ENCODE peak calls at places on chromosomes 5 and 9, in six cellular contexts. One of them, this sample, is unnamed. For H3K9me3, the result is how much of the 10 kb centered on the place peaks cover.

GRCh38 chr5:11075010-11075860 is 314.2 kb upstream of the DAP start:
- DNase-seq in spleen: no peak
- DNase-seq in heart left ventricle: no peak
- DNase-seq in sigmoid colon: no peak
- DNase-seq in A549: no peak
- DNase-seq in esophagus squamous epithelium: no peak
- DNase-seq in this sample: no peak

GRCh38 chr9:36793277-36793676 is 220.6 kb downstream of the MELK start:
- DNase-seq in sigmoid colon: no peak
- DNase-seq in esophagus squamous epithelium: no peak
- DNase-seq in spleen: no peak
- DNase-seq in heart left ventricle: no peak
- DNase-seq in A549: peak
- DNase-seq in this sample: no peak

GRCh38 chr9:104856413-104856941 is 71.5 kb downstream of the ABCA1 start:
- DNase-seq in spleen: no peak
- DNase-seq in sigmoid colon: no peak
- DNase-seq in A549: no peak
- DNase-seq in heart left ventricle: no peak
- DNase-seq in esophagus squamous epithelium: no peak
- DNase-seq in this sample: no peak

GRCh38 chr9:110895141-110895912 is 142.9 kb downstream of the LPAR1 start:
- DNase-seq in esophagus squamous epithelium: no peak
- DNase-seq in A549: no peak
- DNase-seq in heart left ventricle: peak
- DNase-seq in spleen: no peak
- DNase-seq in sigmoid colon: peak
- DNase-seq in this sample: peak

GRCh38 chr9:137673871-137674270 is 55.1 kb downstream of the EHMT1 start:
- DNase-seq in sigmoid colon: peak
- DNase-seq in heart left ventricle: no peak
- DNase-seq in A549: no peak
- DNase-seq in spleen: no peak
- DNase-seq in esophagus squamous epithelium: no peak
- DNase-seq in this sample: no peak

GRCh38 chr5:16547200-16547842 is 69.5 kb downstream of the RETREG1 start:
- DNase-seq in esophagus squamous epithelium: no peak
- DNase-seq in heart left ventricle: no peak
- DNase-seq in spleen: no peak
- DNase-seq in sigmoid colon: no peak
- DNase-seq in A549: no peak
- DNase-seq in this sample: no peak

GRCh38 chr5:55908804-55909203 is 57.6 kb downstream of the IL31RA start:
- DNase-seq in heart left ventricle: no peak
- DNase-seq in sigmoid colon: no peak
- DNase-seq in A549: no peak
- DNase-seq in spleen: no peak
- DNase-seq in esophagus squamous epithelium: no peak
- DNase-seq in this sample: no peak

GRCh38 chr9:70479880-70480291 is 65.4 kb upstream of the KLF9 start:
- DNase-seq in A549: no peak
- DNase-seq in esophagus squamous epithelium: no peak
- DNase-seq in heart left ventricle: no peak
- DNase-seq in spleen: no peak
- DNase-seq in sigmoid colon: peak
- DNase-seq in this sample: no peak

GRCh38 chr9:124771867-124772621 is 933 bp upstream of the NR6A1 start:
- DNase-seq in sigmoid colon: no peak
- DNase-seq in spleen: peak
- DNase-seq in heart left ventricle: peak
- DNase-seq in esophagus squamous epithelium: no peak
- DNase-seq in A549: peak
- DNase-seq in this sample: no peak

GRCh38 chr9:114112778-114113585 is 13.9 kb upstream of the KIF12 start:
- DNase-seq in esophagus squamous epithelium: no peak
- DNase-seq in spleen: peak
- DNase-seq in sigmoid colon: peak
- DNase-seq in A549: peak
- DNase-seq in heart left ventricle: peak
- DNase-seq in this sample: peak

GRCh38 chr5:149210229-149210628 is 61.4 kb upstream of the AFAP1L1 start:
- DNase-seq in sigmoid colon: no peak
- DNase-seq in heart left ventricle: no peak
- DNase-seq in esophagus squamous epithelium: no peak
- DNase-seq in spleen: no peak
- DNase-seq in A549: no peak
- DNase-seq in this sample: no peak

GRCh38 chr5:6869677-6870076 is 156.4 kb downstream of the TENT4A start:
- DNase-seq in heart left ventricle: no peak
- DNase-seq in esophagus squamous epithelium: no peak
- DNase-seq in A549: no peak
- DNase-seq in spleen: no peak
- DNase-seq in sigmoid colon: no peak
- DNase-seq in this sample: no peak

GRCh38 chr5:6872441-6873160 is 159.4 kb downstream of the TENT4A start:
- DNase-seq in sigmoid colon: no peak
- DNase-seq in A549: no peak
- DNase-seq in heart left ventricle: no peak
- DNase-seq in esophagus squamous epithelium: no peak
- DNase-seq in spleen: no peak
- DNase-seq in this sample: no peak

GRCh38 chr5:6868170-6868569 is 154.9 kb downstream of the TENT4A start:
- DNase-seq in sigmoid colon: peak
- DNase-seq in A549: no peak
- DNase-seq in heart left ventricle: no peak
- DNase-seq in spleen: no peak
- DNase-seq in esophagus squamous epithelium: no peak
- DNase-seq in this sample: no peak

GRCh38 chr5:6868816-6869215 is 155.6 kb downstream of the TENT4A start:
- DNase-seq in A549: no peak
- DNase-seq in heart left ventricle: no peak
- DNase-seq in spleen: no peak
- DNase-seq in sigmoid colon: no peak
- DNase-seq in esophagus squamous epithelium: no peak
- DNase-seq in this sample: no peak

DNA sequence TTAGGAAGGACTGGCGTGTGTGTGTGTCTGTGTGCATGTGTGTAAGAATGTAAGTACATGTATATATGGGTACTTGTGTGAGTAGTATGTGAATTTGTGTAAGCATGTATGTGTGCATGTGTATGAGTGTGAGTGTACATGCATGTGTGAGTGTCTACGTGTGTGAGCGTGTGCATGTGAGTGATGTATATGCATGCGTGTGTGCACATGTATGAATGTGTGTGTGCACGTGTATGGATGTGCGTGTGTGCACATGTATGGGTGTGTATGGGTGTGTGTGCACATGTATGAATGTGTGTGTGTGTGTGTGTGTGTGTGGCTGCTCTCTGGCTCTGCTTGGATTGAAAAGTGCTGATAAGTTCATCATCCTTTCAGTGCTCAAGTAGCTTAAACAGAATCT is 154.5 kb downstream of the TENT4A start:
- DNase-seq in A549: no peak
- DNase-seq in heart left ventricle: no peak
- DNase-seq in esophagus squamous epithelium: no peak
- DNase-seq in spleen: no peak
- DNase-seq in sigmoid colon: no peak
- DNase-seq in this sample: no peak
- H3K9me3 ChIP-seq in A549: under half
- H3K9me3 ChIP-seq in heart left ventricle: under half
- H3K9me3 ChIP-seq in esophagus squamous epithelium: under half
- H3K9me3 ChIP-seq in spleen: under half
- H3K9me3 ChIP-seq in sigmoid colon: under half
- H3K9me3 ChIP-seq in this sample: under half

DNA sequence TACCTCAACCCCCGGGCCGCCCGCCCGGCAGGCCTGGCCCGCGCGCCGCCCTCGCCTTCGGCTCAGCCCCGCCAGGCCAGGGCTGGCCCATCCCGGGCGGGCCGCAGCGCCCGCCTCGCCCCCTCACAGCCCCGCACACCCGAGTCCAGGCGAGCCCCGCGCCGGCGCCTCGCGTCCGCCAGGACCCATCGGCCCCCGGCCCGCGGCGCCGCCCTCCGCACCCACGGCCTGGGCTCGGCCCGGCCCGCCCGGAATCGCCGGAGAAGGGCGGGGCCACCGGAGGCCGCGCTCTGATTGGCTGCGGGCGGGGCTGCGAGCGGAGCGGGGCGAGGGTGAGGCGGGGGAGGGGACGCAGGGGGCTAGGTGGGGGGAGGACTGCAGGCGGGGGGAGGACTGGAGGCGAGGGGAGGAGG is 304 bp upstream of the UBTD2 start:
- DNase-seq in sigmoid colon: peak
- DNase-seq in spleen: peak
- DNase-seq in heart left ventricle: peak
- DNase-seq in A549: peak
- DNase-seq in esophagus squamous epithelium: no peak
- DNase-seq in this sample: peak
- TF ChIP-seq POLR2A in sigmoid colon: no peak
- TF ChIP-seq POLR2A in spleen: no peak
- TF ChIP-seq POLR2A in heart left ventricle: no peak
- TF ChIP-seq POLR2A in A549: peak
- TF ChIP-seq POLR2A in esophagus squamous epithelium: no peak
- TF ChIP-seq POLR2A in this sample: peak

DNA sequence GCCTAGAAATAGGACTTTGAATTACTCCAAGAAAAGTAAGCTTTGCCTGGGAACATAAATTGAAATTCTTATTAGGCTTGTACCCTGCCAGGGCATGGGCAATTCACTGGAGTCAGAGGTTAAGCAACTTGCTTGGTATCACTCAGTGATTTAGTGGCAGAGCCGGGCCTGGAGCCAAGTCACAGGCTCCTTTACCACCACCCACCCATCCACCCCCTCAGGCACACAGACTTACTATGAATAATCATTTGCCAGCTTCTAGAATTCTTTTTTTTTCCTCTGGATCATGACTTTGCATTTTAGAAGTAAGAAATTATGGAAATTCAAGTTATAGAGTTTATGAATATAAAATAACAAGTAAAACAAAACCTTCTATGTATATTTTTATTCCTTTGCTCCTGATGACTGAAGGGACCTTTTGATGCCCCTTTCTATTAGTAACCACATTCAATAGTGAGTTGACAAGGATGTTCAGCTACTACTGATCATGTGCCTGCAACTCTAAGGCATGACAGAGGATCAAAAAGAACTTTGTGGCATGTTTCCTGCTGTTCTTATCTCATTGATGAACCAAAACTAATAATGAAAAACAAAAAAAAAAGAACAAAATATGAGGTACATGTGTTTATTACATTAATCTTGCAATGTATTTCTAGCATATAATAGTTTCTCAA is 614.7 kb downstream of the TLR4 start:
- DNase-seq in A549: peak
- DNase-seq in sigmoid colon: no peak
- DNase-seq in esophagus squamous epithelium: no peak
- DNase-seq in heart left ventricle: peak
- DNase-seq in spleen: no peak
- DNase-seq in this sample: no peak
- H3K9me3 ChIP-seq in A549: under half
- H3K9me3 ChIP-seq in sigmoid colon: under half
- H3K9me3 ChIP-seq in esophagus squamous epithelium: under half
- H3K9me3 ChIP-seq in heart left ventricle: under half
- H3K9me3 ChIP-seq in spleen: under half
- H3K9me3 ChIP-seq in this sample: under half

GRCh38 chr9:89483592-89484474 is 14.1 kb downstream of the SEMA4D start:
- DNase-seq in esophagus squamous epithelium: no peak
- DNase-seq in heart left ventricle: no peak
- DNase-seq in sigmoid colon: no peak
- DNase-seq in A549: no peak
- DNase-seq in spleen: peak
- DNase-seq in this sample: no peak
- TF ChIP-seq POLR2A in esophagus squamous epithelium: no peak
- TF ChIP-seq POLR2A in heart left ventricle: no peak
- TF ChIP-seq POLR2A in sigmoid colon: no peak
- TF ChIP-seq POLR2A in A549: no peak
- TF ChIP-seq POLR2A in spleen: no peak
- TF ChIP-seq POLR2A in this sample: no peak

GRCh38 chr5:141306630-141307029 is 2.8 kb upstream of the SLC25A2 start:
- DNase-seq in spleen: no peak
- DNase-seq in esophagus squamous epithelium: no peak
- DNase-seq in heart left ventricle: no peak
- DNase-seq in sigmoid colon: no peak
- DNase-seq in A549: no peak
- DNase-seq in this sample: no peak
- H3K9me3 ChIP-seq in spleen: half or more
- H3K9me3 ChIP-seq in esophagus squamous epithelium: under half
- H3K9me3 ChIP-seq in heart left ventricle: half or more
- H3K9me3 ChIP-seq in sigmoid colon: half or more
- H3K9me3 ChIP-seq in A549: half or more
- H3K9me3 ChIP-seq in this sample: under half

GRCh38 chr5:177346820-177347219 is 4.6 kb downstream of the LMAN2 start:
- DNase-seq in spleen: peak
- DNase-seq in heart left ventricle: no peak
- DNase-seq in A549: no peak
- DNase-seq in esophagus squamous epithelium: no peak
- DNase-seq in sigmoid colon: no peak
- DNase-seq in this sample: no peak
- TF ChIP-seq POLR2A in spleen: no peak
- TF ChIP-seq POLR2A in heart left ventricle: no peak
- TF ChIP-seq POLR2A in A549: no peak
- TF ChIP-seq POLR2A in esophagus squamous epithelium: no peak
- TF ChIP-seq POLR2A in sigmoid colon: no peak
- TF ChIP-seq POLR2A in this sample: no peak

DNA sequence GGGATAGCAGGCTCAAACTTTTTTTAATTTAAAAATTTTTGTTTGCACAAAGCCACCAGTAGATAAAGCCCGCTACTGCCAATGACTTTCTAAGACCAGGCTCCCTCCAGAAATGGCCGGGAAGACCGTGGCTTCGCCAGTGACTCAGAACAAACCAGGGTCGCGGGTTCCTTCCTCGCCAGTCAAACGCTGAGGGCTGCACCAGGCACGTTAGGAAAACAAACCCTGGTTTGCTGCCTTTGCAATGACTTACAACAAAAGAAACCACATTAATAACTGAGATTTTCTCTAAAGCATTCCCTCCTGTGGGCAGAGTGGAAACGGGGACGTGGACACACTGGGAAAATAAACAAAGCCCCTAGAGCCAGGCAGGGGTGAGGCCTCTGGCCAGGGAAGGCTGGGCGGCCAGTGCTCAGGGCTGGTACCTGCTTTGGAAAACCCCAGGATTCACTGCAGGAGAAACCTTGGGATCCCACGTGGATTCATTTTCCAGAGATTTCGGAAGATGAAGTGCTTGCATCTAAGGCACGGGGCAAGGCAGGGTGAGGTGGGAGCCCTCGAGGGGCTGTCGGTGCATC is 3.8 kb downstream of the PRRX2 start:
- DNase-seq in A549: no peak
- DNase-seq in spleen: no peak
- DNase-seq in sigmoid colon: no peak
- DNase-seq in esophagus squamous epithelium: no peak
- DNase-seq in heart left ventricle: no peak
- DNase-seq in this sample: no peak
- H3K9me3 ChIP-seq in A549: under half
- H3K9me3 ChIP-seq in spleen: under half
- H3K9me3 ChIP-seq in sigmoid colon: under half
- H3K9me3 ChIP-seq in esophagus squamous epithelium: under half
- H3K9me3 ChIP-seq in heart left ventricle: under half
- H3K9me3 ChIP-seq in this sample: under half

GRCh38 chr5:121138952-121139351 is 674.9 kb downstream of the PRR16 start:
- DNase-seq in spleen: no peak
- DNase-seq in esophagus squamous epithelium: no peak
- DNase-seq in sigmoid colon: no peak
- DNase-seq in heart left ventricle: no peak
- DNase-seq in A549: no peak
- DNase-seq in this sample: no peak
- TF ChIP-seq POLR2A in spleen: no peak
- TF ChIP-seq POLR2A in esophagus squamous epithelium: no peak
- TF ChIP-seq POLR2A in sigmoid colon: no peak
- TF ChIP-seq POLR2A in heart left ventricle: no peak
- TF ChIP-seq POLR2A in A549: no peak
- TF ChIP-seq POLR2A in this sample: no peak

GRCh38 chr5:162870966-162871365 is 566.4 kb upstream of the CCNG1 start:
- DNase-seq in esophagus squamous epithelium: no peak
- DNase-seq in A549: no peak
- DNase-seq in sigmoid colon: no peak
- DNase-seq in spleen: no peak
- DNase-seq in heart left ventricle: no peak
- DNase-seq in this sample: no peak
- H3K9me3 ChIP-seq in esophagus squamous epithelium: under half
- H3K9me3 ChIP-seq in A549: under half
- H3K9me3 ChIP-seq in sigmoid colon: under half
- H3K9me3 ChIP-seq in spleen: under half
- H3K9me3 ChIP-seq in heart left ventricle: under half
- H3K9me3 ChIP-seq in this sample: under half

This sample was measured in tibial nerve.